ENCODE peak calls at places on chromosomes 3 and 15, in six cellular contexts. E is neuronal stem cell, W is mesenchymal stem cell, D is IMR-90, F is H9, T is H1. I is an unnamed sample.

GRCh38 chr15:77629070-77630030 is 3.4 kb downstream of the LINGO1 start:
- DNase-seq in E (no peak), W (no peak), D (no peak), F (no peak), T (no peak), I (no peak)

GRCh38 chr15:80105193-80105984 is 45.9 kb downstream of the ZFAND6 start:
- DNase-seq in E (no peak), W (peak; percentile 73), D (peak; percentile 89), F (no peak), T (no peak), I (no peak)

GRCh38 chr15:61195116-61196002 is 33.7 kb downstream of the RORA start:
- DNase-seq in E (peak; percentile 6), W (peak; percentile 32), D (peak; percentile 43), F (no peak), T (no peak), I (peak; percentile 63)

GRCh38 chr3:185630182-185630622 is 44.1 kb downstream of the SENP2 start:
- DNase-seq in E (no peak), W (peak; percentile 33), D (peak; percentile 53), F (no peak), T (no peak), I (no peak)

GRCh38 chr3:187139126-187139894 is at the start of gene RPL39L:
- DNase-seq in E (peak; percentile 81), W (peak; percentile 86), D (peak; percentile 76), F (peak; percentile 92), T (peak; percentile 95), I (peak; percentile 96)

GRCh38 chr3:156483961-156484787 is 70.7 kb downstream of the SSR3 start:
- DNase-seq in E (no peak), W (peak; percentile 81), D (peak; percentile 66), F (no peak), T (no peak), I (no peak)

GRCh38 chr3:63891518-63891917 is 20.7 kb downstream of the SCAANT1 start:
- DNase-seq in E (no peak), W (no peak), D (no peak), F (no peak), T (no peak), I (no peak)

GRCh38 chr3:150743508-150743907 is 19.5 kb downstream of the SIAH2 start:
- DNase-seq in E (no peak), W (peak; percentile 25), D (peak; percentile 51), F (no peak), T (no peak), I (peak; percentile 34)

GRCh38 chr15:64558460-64559179 is 98.2 kb downstream of the ZNF609 start:
- DNase-seq in E (no peak), W (no peak), D (peak; percentile 24), F (no peak), T (no peak), I (no peak)

GRCh38 chr3:194133661-194134230 is 2.2 kb upstream of the HES1 start:
- DNase-seq in E (peak; percentile 51), W (peak; percentile 91), D (peak; percentile 55), F (peak; percentile 65), T (peak; percentile 64), I (peak; percentile 46)

GRCh38 chr3:41102053-41102556 is 97.2 kb upstream of the CTNNB1 start:
- DNase-seq in E (no peak), W (no peak), D (no peak), F (no peak), T (no peak), I (peak; percentile 97)

GRCh38 chr15:29093696-29094343 is 175.8 kb downstream of the NSMCE3 start:
- DNase-seq in E (no peak), W (no peak), D (no peak), F (no peak), T (no peak), I (no peak)

GRCh38 chr15:90750186-90750585 is 33.0 kb downstream of the BLM start:
- DNase-seq in E (no peak), W (no peak), D (no peak), F (no peak), T (no peak), I (peak; percentile 25)

GRCh38 chr3:79074558-79074957 is 693.2 kb downstream of the ROBO1 start:
- DNase-seq in E (no peak), W (no peak), D (no peak), F (no peak), T (no peak), I (no peak)
- H4K91ac ChIP-seq in E (no peak overlapping the region), W (no peak overlapping the region), D (no peak overlapping the region), F (no peak overlapping the region), T (no peak overlapping the region), I (no peak overlapping the region)

GRCh38 chr3:127645371-127646015 is 16.5 kb downstream of the PODXL2 start:
- DNase-seq in E (no peak), W (no peak), D (no peak), F (no peak), T (no peak), I (no peak)
- H4K91ac ChIP-seq in E (no peak overlapping the region), W (no peak overlapping the region), D (no peak overlapping the region), F (peak overlapping the region; percentile 19), T (peak overlapping the region; percentile 8), I (no peak overlapping the region)

GRCh38 chr3:57029383-57029782 is 31.1 kb upstream of the SPATA12 start:
- DNase-seq in E (no peak), W (no peak), D (no peak), F (no peak), T (no peak), I (no peak)
- H4K91ac ChIP-seq in E (no peak overlapping the region), W (no peak overlapping the region), D (no peak overlapping the region), F (no peak overlapping the region), T (no peak overlapping the region), I (no peak overlapping the region)

DNA sequence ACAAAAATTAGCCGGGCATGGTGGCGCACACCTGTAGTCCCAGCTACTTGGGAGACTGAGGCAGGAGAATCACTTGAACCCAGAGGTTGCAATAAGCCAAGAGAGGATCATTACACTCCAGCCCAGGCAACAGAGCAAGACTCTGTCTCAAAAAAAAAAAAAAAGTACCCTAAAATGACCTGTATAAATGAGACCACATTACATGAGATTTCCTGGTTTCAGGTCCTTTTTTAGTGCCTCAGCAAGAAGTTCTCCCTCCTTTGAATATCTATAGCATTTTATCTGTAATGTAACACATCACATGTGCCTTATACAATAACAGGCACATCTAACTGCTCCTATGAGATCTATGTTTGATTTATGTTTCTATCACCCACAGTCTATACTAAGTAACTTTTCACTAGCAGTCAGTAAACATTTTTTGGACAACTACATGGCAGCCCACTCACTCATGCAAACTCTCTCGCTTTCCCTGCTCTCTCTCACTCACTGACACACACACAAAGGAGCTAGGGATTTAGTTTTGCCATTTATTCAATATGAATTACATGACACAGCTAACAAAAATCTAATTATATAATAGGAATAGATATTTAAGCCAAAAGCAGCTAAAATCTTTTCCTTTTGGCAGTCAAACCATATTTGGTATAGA is 34.1 kb downstream of the ADAM10 start:
- DNase-seq in E (no peak), W (no peak), D (no peak), F (no peak), T (no peak), I (no peak)
- H4K91ac ChIP-seq in E (no peak overlapping the region), W (no peak overlapping the region), D (no peak overlapping the region), F (no peak overlapping the region), T (no peak overlapping the region), I (no peak overlapping the region)

GRCh38 chr3:15433531-15433930 is 6.1 kb downstream of the EAF1 start:
- DNase-seq in E (no peak), W (no peak), D (no peak), F (no peak), T (no peak), I (no peak)
- H4K91ac ChIP-seq in E (no peak overlapping the region), W (no peak overlapping the region), D (no peak overlapping the region), F (no peak overlapping the region), T (no peak overlapping the region), I (no peak overlapping the region)

DNA sequence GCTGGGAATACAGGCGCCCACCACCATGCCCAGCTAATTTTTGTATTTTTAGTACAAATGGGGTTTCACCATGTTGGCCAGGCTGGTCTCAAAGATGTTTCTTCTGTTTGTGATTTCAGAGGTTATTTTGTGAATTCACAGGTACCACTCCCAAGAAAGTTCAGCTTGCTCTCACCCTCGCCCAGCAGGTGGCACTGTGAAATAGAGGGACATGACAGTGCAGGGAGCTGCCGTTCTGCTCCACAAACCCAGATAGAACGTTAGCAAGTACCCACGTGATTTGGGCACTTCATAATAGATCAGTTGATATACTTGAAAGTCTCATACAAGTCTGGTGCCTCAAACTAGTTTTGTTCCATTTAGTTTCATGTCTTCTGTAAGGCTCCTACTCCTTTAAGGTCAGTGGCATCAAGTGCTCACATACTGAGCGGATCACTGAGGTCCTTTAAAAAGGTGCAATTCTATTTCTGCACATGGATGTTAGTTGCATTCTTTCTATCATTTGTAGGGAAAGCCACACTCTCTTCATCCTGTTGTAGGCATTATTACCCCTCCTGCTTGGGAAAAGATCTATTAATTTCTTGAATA is 45.4 kb downstream of the FILIP1L start:
- DNase-seq in E (peak; percentile 51), W (peak; percentile 75), D (peak; percentile 79), F (peak; percentile 77), T (peak; percentile 88), I (peak; percentile 89)
- H4K91ac ChIP-seq in E (no peak overlapping the region), W (no peak overlapping the region), D (peak overlapping the region; percentile 34), F (no peak overlapping the region), T (no peak overlapping the region), I (no peak overlapping the region)

GRCh38 chr15:97840501-97840900 is 120.0 kb upstream of the ARRDC4 start:
- DNase-seq in E (no peak), W (no peak), D (no peak), F (no peak), T (no peak), I (no peak)

GRCh38 chr15:97836003-97836402 is 124.5 kb upstream of the ARRDC4 start:
- DNase-seq in E (no peak), W (no peak), D (no peak), F (no peak), T (no peak), I (no peak)

GRCh38 chr15:97841558-97841957 is 118.9 kb upstream of the ARRDC4 start:
- DNase-seq in E (no peak), W (no peak), D (no peak), F (no peak), T (no peak), I (no peak)
- H4K91ac ChIP-seq in E (no peak overlapping the region), W (no peak overlapping the region), D (no peak overlapping the region), F (no peak overlapping the region), T (no peak overlapping the region), I (no peak overlapping the region)

DNA sequence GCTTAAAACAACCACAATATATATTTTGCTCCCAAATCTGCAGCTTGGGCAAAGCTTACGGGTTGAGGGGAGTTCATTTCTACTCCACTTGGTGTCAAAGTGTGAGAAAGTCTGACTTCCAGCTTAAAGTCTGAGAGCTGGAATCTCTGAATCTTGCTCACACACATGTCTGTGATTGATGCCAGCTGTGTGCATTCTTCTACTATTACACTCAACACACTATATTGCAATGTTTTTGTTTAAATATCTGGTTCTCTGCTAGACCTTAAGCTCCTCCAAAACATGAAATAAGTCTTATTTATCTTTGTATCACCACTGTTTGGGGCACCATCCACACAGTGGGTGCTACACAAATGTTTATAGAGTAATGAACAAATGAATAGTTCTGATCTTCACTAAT is 36.7 kb upstream of the SECISBP2L start:
- DNase-seq in E (no peak), W (peak; percentile 76), D (peak; percentile 93), F (no peak), T (no peak), I (no peak)
- H4K91ac ChIP-seq in E (no peak overlapping the region), W (no peak overlapping the region), D (no peak overlapping the region), F (no peak overlapping the region), T (no peak overlapping the region), I (no peak overlapping the region)

I was measured in trophoblast cell.